ENCODE peak calls at places on chromosomes 11 and 22, in ten cellular contexts. One of them, this sample, is unnamed.

GRCh38 chr11:107564877-107565218 is 687 bp downstream of the ALKBH8 start:
- DNase-seq in transverse colon: no peak
- DNase-seq in SK-N-SH: no peak
- DNase-seq in A549: no peak
- DNase-seq in tibial nerve: no peak
- DNase-seq in K562: no peak
- DNase-seq in HepG2: no peak
- DNase-seq in stomach: no peak
- DNase-seq in sigmoid colon: no peak
- DNase-seq in GM12878: no peak
- DNase-seq in this sample: no peak

GRCh38 chr11:15888596-15889345 is 467.6 kb downstream of the SOX6 start:
- DNase-seq in transverse colon: no peak
- DNase-seq in SK-N-SH: no peak
- DNase-seq in A549: no peak
- DNase-seq in tibial nerve: no peak
- DNase-seq in K562: peak; percentile 27
- DNase-seq in HepG2: no peak
- DNase-seq in stomach: no peak
- DNase-seq in sigmoid colon: no peak
- DNase-seq in GM12878: no peak
- DNase-seq in this sample: no peak

GRCh38 chr11:69912161-69912910 is 93.1 kb upstream of the FGF3 start:
- DNase-seq in transverse colon: peak; percentile 5
- DNase-seq in SK-N-SH: no peak
- DNase-seq in A549: no peak
- DNase-seq in tibial nerve: no peak
- DNase-seq in K562: no peak
- DNase-seq in HepG2: no peak
- DNase-seq in stomach: no peak
- DNase-seq in sigmoid colon: peak; percentile 61
- DNase-seq in GM12878: no peak
- DNase-seq in this sample: peak; percentile 72

GRCh38 chr11:67054851-67055523 is 1.7 kb upstream of the RHOD start:
- DNase-seq in transverse colon: peak; percentile 78
- DNase-seq in SK-N-SH: peak; percentile 77
- DNase-seq in A549: peak; percentile 96
- DNase-seq in tibial nerve: no peak
- DNase-seq in K562: peak; percentile 86
- DNase-seq in HepG2: peak; percentile 94
- DNase-seq in stomach: peak; percentile 74
- DNase-seq in sigmoid colon: no peak
- DNase-seq in GM12878: no peak
- DNase-seq in this sample: peak; percentile 56

GRCh38 chr11:97908354-97908753 is 1112.4 kb upstream of the CNTN5 start:
- DNase-seq in transverse colon: no peak
- DNase-seq in SK-N-SH: no peak
- DNase-seq in A549: no peak
- DNase-seq in tibial nerve: no peak
- DNase-seq in K562: no peak
- DNase-seq in HepG2: no peak
- DNase-seq in stomach: no peak
- DNase-seq in sigmoid colon: no peak
- DNase-seq in GM12878: no peak
- DNase-seq in this sample: no peak

GRCh38 chr11:102306817-102307814 is 10.2 kb upstream of the BIRC3 start:
- DNase-seq in transverse colon: no peak
- DNase-seq in SK-N-SH: no peak
- DNase-seq in A549: no peak
- DNase-seq in tibial nerve: no peak
- DNase-seq in K562: no peak
- DNase-seq in HepG2: no peak
- DNase-seq in stomach: no peak
- DNase-seq in sigmoid colon: no peak
- DNase-seq in GM12878: no peak
- DNase-seq in this sample: no peak

GRCh38 chr11:121352301-121352891 is 59.8 kb downstream of the SC5D start:
- DNase-seq in transverse colon: no peak
- DNase-seq in SK-N-SH: no peak
- DNase-seq in A549: no peak
- DNase-seq in tibial nerve: no peak
- DNase-seq in K562: no peak
- DNase-seq in HepG2: no peak
- DNase-seq in stomach: no peak
- DNase-seq in sigmoid colon: no peak
- DNase-seq in GM12878: no peak
- DNase-seq in this sample: no peak

GRCh38 chr11:31645747-31646146 is 136.2 kb downstream of the ELP4 start:
- DNase-seq in transverse colon: no peak
- DNase-seq in SK-N-SH: no peak
- DNase-seq in A549: peak; percentile 13
- DNase-seq in tibial nerve: no peak
- DNase-seq in K562: peak; percentile 9
- DNase-seq in HepG2: peak; percentile 20
- DNase-seq in stomach: no peak
- DNase-seq in sigmoid colon: no peak
- DNase-seq in GM12878: no peak
- DNase-seq in this sample: no peak

GRCh38 chr22:39906207-39906606 is 5.3 kb downstream of the GRAP2 start:
- DNase-seq in transverse colon: no peak
- DNase-seq in SK-N-SH: no peak
- DNase-seq in A549: no peak
- DNase-seq in tibial nerve: no peak
- DNase-seq in K562: no peak
- DNase-seq in HepG2: no peak
- DNase-seq in stomach: no peak
- DNase-seq in sigmoid colon: no peak
- DNase-seq in GM12878: no peak
- DNase-seq in this sample: no peak

GRCh38 chr11:61817471-61818202 is 834 bp upstream of the FADS1 start:
- DNase-seq in transverse colon: no peak
- DNase-seq in SK-N-SH: no peak
- DNase-seq in A549: no peak
- DNase-seq in tibial nerve: no peak
- DNase-seq in K562: no peak
- DNase-seq in HepG2: peak; percentile 43
- DNase-seq in stomach: no peak
- DNase-seq in sigmoid colon: no peak
- DNase-seq in GM12878: no peak
- DNase-seq in this sample: no peak

GRCh38 chr11:68987211-68987610 is 6.4 kb upstream of the MRGPRD start:
- DNase-seq in transverse colon: no peak
- DNase-seq in SK-N-SH: no peak
- DNase-seq in A549: no peak
- DNase-seq in tibial nerve: no peak
- DNase-seq in K562: no peak
- DNase-seq in HepG2: no peak
- DNase-seq in stomach: no peak
- DNase-seq in sigmoid colon: no peak
- DNase-seq in GM12878: no peak
- DNase-seq in this sample: no peak

GRCh38 chr22:22037740-22038139 is 55.2 kb upstream of the TOP3B start:
- DNase-seq in transverse colon: no peak
- DNase-seq in SK-N-SH: no peak
- DNase-seq in A549: no peak
- DNase-seq in tibial nerve: no peak
- DNase-seq in K562: peak; percentile 93
- DNase-seq in HepG2: peak; percentile 12
- DNase-seq in stomach: no peak
- DNase-seq in sigmoid colon: no peak
- DNase-seq in GM12878: no peak
- DNase-seq in this sample: no peak

GRCh38 chr22:22036588-22036987 is 54.0 kb upstream of the TOP3B start:
- DNase-seq in transverse colon: no peak
- DNase-seq in SK-N-SH: no peak
- DNase-seq in A549: no peak
- DNase-seq in tibial nerve: no peak
- DNase-seq in K562: no peak
- DNase-seq in HepG2: no peak
- DNase-seq in stomach: no peak
- DNase-seq in sigmoid colon: no peak
- DNase-seq in GM12878: no peak
- DNase-seq in this sample: no peak

GRCh38 chr22:22038178-22038880 is 55.7 kb upstream of the TOP3B start:
- DNase-seq in transverse colon: no peak
- DNase-seq in SK-N-SH: no peak
- DNase-seq in A549: no peak
- DNase-seq in tibial nerve: no peak
- DNase-seq in K562: no peak
- DNase-seq in HepG2: no peak
- DNase-seq in stomach: no peak
- DNase-seq in sigmoid colon: no peak
- DNase-seq in GM12878: no peak
- DNase-seq in this sample: no peak

GRCh38 chr22:22035771-22036314 is 53.3 kb upstream of the TOP3B start:
- DNase-seq in transverse colon: no peak
- DNase-seq in SK-N-SH: no peak
- DNase-seq in A549: no peak
- DNase-seq in tibial nerve: no peak
- DNase-seq in K562: no peak
- DNase-seq in HepG2: no peak
- DNase-seq in stomach: no peak
- DNase-seq in sigmoid colon: no peak
- DNase-seq in GM12878: no peak
- DNase-seq in this sample: no peak

GRCh38 chr22:22037229-22037628 is 54.6 kb upstream of the TOP3B start:
- DNase-seq in transverse colon: no peak
- DNase-seq in SK-N-SH: no peak
- DNase-seq in A549: no peak
- DNase-seq in tibial nerve: no peak
- DNase-seq in K562: no peak
- DNase-seq in HepG2: no peak
- DNase-seq in stomach: no peak
- DNase-seq in sigmoid colon: no peak
- DNase-seq in GM12878: no peak
- DNase-seq in this sample: no peak
- H3K4me1 ChIP-seq in transverse colon: no peaks in the 10 kb centered on the region
- H3K4me1 ChIP-seq in SK-N-SH: no peaks in the 10 kb centered on the region
- H3K4me1 ChIP-seq in A549: no peaks in the 10 kb centered on the region
- H3K4me1 ChIP-seq in tibial nerve: no peaks in the 10 kb centered on the region
- H3K4me1 ChIP-seq in K562: peaks cover 13% of the 10 kb centered on the region
- H3K4me1 ChIP-seq in HepG2: no peaks in the 10 kb centered on the region
- H3K4me1 ChIP-seq in stomach: no peaks in the 10 kb centered on the region
- H3K4me1 ChIP-seq in sigmoid colon: no peaks in the 10 kb centered on the region
- H3K4me1 ChIP-seq in GM12878: peaks cover 6% of the 10 kb centered on the region
- H3K4me1 ChIP-seq in this sample: no peaks in the 10 kb centered on the region

DNA sequence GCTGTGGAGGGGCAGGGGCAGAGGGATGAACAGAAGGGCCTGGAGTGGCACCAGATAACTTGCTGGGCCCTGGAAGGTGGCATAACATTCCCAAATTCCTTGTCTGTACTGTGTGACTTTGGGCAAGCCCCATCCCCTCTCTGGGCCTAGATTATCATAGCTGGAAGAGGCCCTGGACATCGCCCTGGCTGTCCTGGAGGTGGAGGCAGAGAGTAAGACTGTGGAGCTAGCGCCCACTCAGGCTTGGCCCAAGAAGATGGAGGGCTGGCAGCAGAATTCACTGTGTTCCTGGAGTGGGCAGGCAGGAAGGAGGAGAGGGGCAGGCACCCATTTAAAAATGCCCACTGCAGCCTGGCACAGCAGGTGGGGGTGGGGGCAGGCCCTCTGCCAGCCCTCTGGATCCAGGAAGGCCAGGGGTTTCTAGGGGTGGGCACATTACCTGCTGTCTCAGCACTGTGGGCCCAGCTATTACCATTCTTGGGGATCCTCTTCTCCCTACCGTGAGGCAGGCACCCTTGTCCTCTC is 22.6 kb downstream of the ARHGEF17 start:
- DNase-seq in transverse colon: no peak
- DNase-seq in SK-N-SH: peak; percentile 71
- DNase-seq in A549: peak; percentile 63
- DNase-seq in tibial nerve: no peak
- DNase-seq in K562: peak; percentile 54
- DNase-seq in HepG2: peak; percentile 48
- DNase-seq in stomach: no peak
- DNase-seq in sigmoid colon: no peak
- DNase-seq in GM12878: no peak
- DNase-seq in this sample: no peak
- TF ChIP-seq CTCF in transverse colon: no peak
- TF ChIP-seq CTCF in SK-N-SH: peak; percentile 53
- TF ChIP-seq CTCF in A549: no peak
- TF ChIP-seq CTCF in tibial nerve: no peak
- TF ChIP-seq CTCF in K562: peak; percentile 65
- TF ChIP-seq CTCF in HepG2: peak; percentile 65
- TF ChIP-seq CTCF in stomach: no peak
- TF ChIP-seq CTCF in sigmoid colon: peak; percentile 36
- TF ChIP-seq CTCF in GM12878: peak; percentile 18
- TF ChIP-seq CTCF in this sample: no peak

GRCh38 chr11:810040-810567 is 337 bp downstream of the RPLP2 start:
- DNase-seq in transverse colon: no peak
- DNase-seq in SK-N-SH: no peak
- DNase-seq in A549: no peak
- DNase-seq in tibial nerve: no peak
- DNase-seq in K562: no peak
- DNase-seq in HepG2: no peak
- DNase-seq in stomach: no peak
- DNase-seq in sigmoid colon: no peak
- DNase-seq in GM12878: no peak
- DNase-seq in this sample: no peak
- TF ChIP-seq EP300 in transverse colon: no peak
- TF ChIP-seq EP300 in SK-N-SH: no peak
- TF ChIP-seq EP300 in A549: no peak
- TF ChIP-seq EP300 in tibial nerve: no peak
- TF ChIP-seq EP300 in K562: no peak
- TF ChIP-seq EP300 in HepG2: no peak
- TF ChIP-seq EP300 in stomach: no peak
- TF ChIP-seq EP300 in sigmoid colon: no peak
- TF ChIP-seq EP300 in GM12878: no peak
- TF ChIP-seq EP300 in this sample: no peak

GRCh38 chr11:13208921-13209320 is 68.7 kb upstream of the BMAL1 start:
- DNase-seq in transverse colon: no peak
- DNase-seq in SK-N-SH: no peak
- DNase-seq in A549: no peak
- DNase-seq in tibial nerve: no peak
- DNase-seq in K562: no peak
- DNase-seq in HepG2: no peak
- DNase-seq in stomach: no peak
- DNase-seq in sigmoid colon: no peak
- DNase-seq in GM12878: no peak
- DNase-seq in this sample: no peak

GRCh38 chr11:13207270-13207664 is 70.3 kb upstream of the BMAL1 start:
- DNase-seq in transverse colon: no peak
- DNase-seq in SK-N-SH: no peak
- DNase-seq in A549: no peak
- DNase-seq in tibial nerve: no peak
- DNase-seq in K562: no peak
- DNase-seq in HepG2: no peak
- DNase-seq in stomach: no peak
- DNase-seq in sigmoid colon: no peak
- DNase-seq in GM12878: no peak
- DNase-seq in this sample: no peak

GRCh38 chr11:13207665-13208594 is 69.7 kb upstream of the BMAL1 start:
- DNase-seq in transverse colon: peak; percentile 40
- DNase-seq in SK-N-SH: no peak
- DNase-seq in A549: no peak
- DNase-seq in tibial nerve: peak; percentile 14
- DNase-seq in K562: peak; percentile 25
- DNase-seq in HepG2: peak; percentile 54
- DNase-seq in stomach: no peak
- DNase-seq in sigmoid colon: no peak
- DNase-seq in GM12878: no peak
- DNase-seq in this sample: peak; percentile 60

GRCh38 chr11:13205446-13205845 is 72.1 kb upstream of the BMAL1 start:
- DNase-seq in transverse colon: no peak
- DNase-seq in SK-N-SH: no peak
- DNase-seq in A549: no peak
- DNase-seq in tibial nerve: no peak
- DNase-seq in K562: no peak
- DNase-seq in HepG2: no peak
- DNase-seq in stomach: no peak
- DNase-seq in sigmoid colon: no peak
- DNase-seq in GM12878: peak; percentile 38
- DNase-seq in this sample: no peak

GRCh38 chr11:13206086-13206640 is 71.4 kb upstream of the BMAL1 start:
- DNase-seq in transverse colon: no peak
- DNase-seq in SK-N-SH: no peak
- DNase-seq in A549: no peak
- DNase-seq in tibial nerve: no peak
- DNase-seq in K562: no peak
- DNase-seq in HepG2: no peak
- DNase-seq in stomach: no peak
- DNase-seq in sigmoid colon: no peak
- DNase-seq in GM12878: no peak
- DNase-seq in this sample: no peak
- H3K4me1 ChIP-seq in transverse colon: peaks cover 17% of the 10 kb centered on the region
- H3K4me1 ChIP-seq in SK-N-SH: no peaks in the 10 kb centered on the region
- H3K4me1 ChIP-seq in A549: peaks cover 20% of the 10 kb centered on the region
- H3K4me1 ChIP-seq in tibial nerve: peaks cover 41% of the 10 kb centered on the region
- H3K4me1 ChIP-seq in K562: peaks cover 7% of the 10 kb centered on the region
- H3K4me1 ChIP-seq in HepG2: peaks cover 20% of the 10 kb centered on the region
- H3K4me1 ChIP-seq in stomach: peaks cover 12% of the 10 kb centered on the region
- H3K4me1 ChIP-seq in sigmoid colon: no peaks in the 10 kb centered on the region
- H3K4me1 ChIP-seq in GM12878: peaks cover 20% of the 10 kb centered on the region
- H3K4me1 ChIP-seq in this sample: peaks cover 12% of the 10 kb centered on the region